ENCODE peak calls at places on chromosomes 2 and 18, in ten cellular contexts. One of them, this sample, is unnamed.

GRCh38 chr2:32262105-32262504 is 2.6 kb downstream of the NLRC4 start:
- DNase-seq in tibial artery: no peak
- DNase-seq in heart left ventricle: no peak
- DNase-seq in body of pancreas: no peak
- DNase-seq in ovary: no peak
- DNase-seq in CD8-positive, alpha-beta T cell: no peak
- DNase-seq in left ventricle myocardium inferior: no peak
- DNase-seq in tibial nerve: no peak
- DNase-seq in esophagus muscularis mucosa: no peak
- DNase-seq in brain microvascular endothelial cell: no peak
- DNase-seq in this sample: no peak

GRCh38 chr2:109609352-109610024 is 4.3 kb downstream of the SEPTIN10 start:
- DNase-seq in esophagus muscularis mucosa: no peak
- DNase-seq in left ventricle myocardium inferior: peak; percentile 25
- DNase-seq in brain microvascular endothelial cell: peak; percentile 31
- DNase-seq in tibial artery: no peak
- DNase-seq in ovary: no peak
- DNase-seq in body of pancreas: no peak
- DNase-seq in tibial nerve: no peak
- DNase-seq in heart left ventricle: no peak
- DNase-seq in CD8-positive, alpha-beta T cell: no peak
- DNase-seq in this sample: no peak

GRCh38 chr2:239928457-239929350 is 96.4 kb downstream of the NDUFA10 start:
- DNase-seq in tibial nerve: no peak
- DNase-seq in left ventricle myocardium inferior: peak; percentile 13
- DNase-seq in esophagus muscularis mucosa: no peak
- DNase-seq in body of pancreas: no peak
- DNase-seq in CD8-positive, alpha-beta T cell: peak; percentile 42
- DNase-seq in tibial artery: peak; percentile 54
- DNase-seq in heart left ventricle: peak; percentile 10
- DNase-seq in brain microvascular endothelial cell: no peak
- DNase-seq in ovary: peak; percentile 7
- DNase-seq in this sample: no peak

GRCh38 chr18:79629606-79630005 is 50.0 kb upstream of the CTDP1 start:
- DNase-seq in body of pancreas: no peak
- DNase-seq in esophagus muscularis mucosa: no peak
- DNase-seq in brain microvascular endothelial cell: no peak
- DNase-seq in left ventricle myocardium inferior: no peak
- DNase-seq in heart left ventricle: no peak
- DNase-seq in tibial nerve: no peak
- DNase-seq in tibial artery: no peak
- DNase-seq in CD8-positive, alpha-beta T cell: no peak
- DNase-seq in ovary: no peak
- DNase-seq in this sample: no peak

GRCh38 chr2:147223553-147223952 is 621.3 kb upstream of the ACVR2A start:
- DNase-seq in brain microvascular endothelial cell: no peak
- DNase-seq in left ventricle myocardium inferior: no peak
- DNase-seq in ovary: no peak
- DNase-seq in tibial artery: no peak
- DNase-seq in CD8-positive, alpha-beta T cell: no peak
- DNase-seq in body of pancreas: no peak
- DNase-seq in heart left ventricle: no peak
- DNase-seq in esophagus muscularis mucosa: no peak
- DNase-seq in tibial nerve: no peak
- DNase-seq in this sample: no peak

GRCh38 chr2:234814366-234814765 is 137.5 kb upstream of the SH3BP4 start:
- DNase-seq in tibial nerve: no peak
- DNase-seq in ovary: no peak
- DNase-seq in heart left ventricle: no peak
- DNase-seq in tibial artery: no peak
- DNase-seq in body of pancreas: no peak
- DNase-seq in left ventricle myocardium inferior: no peak
- DNase-seq in esophagus muscularis mucosa: no peak
- DNase-seq in CD8-positive, alpha-beta T cell: no peak
- DNase-seq in brain microvascular endothelial cell: no peak
- DNase-seq in this sample: no peak

GRCh38 chr2:68806511-68807109 is 64.6 kb downstream of the BMP10 start:
- DNase-seq in CD8-positive, alpha-beta T cell: no peak
- DNase-seq in esophagus muscularis mucosa: peak; percentile 78
- DNase-seq in tibial artery: no peak
- DNase-seq in tibial nerve: no peak
- DNase-seq in left ventricle myocardium inferior: no peak
- DNase-seq in heart left ventricle: no peak
- DNase-seq in body of pancreas: no peak
- DNase-seq in brain microvascular endothelial cell: peak; percentile 79
- DNase-seq in ovary: no peak
- DNase-seq in this sample: no peak

GRCh38 chr18:48613589-48613988 is 74.8 kb downstream of the CTIF start:
- DNase-seq in tibial nerve: peak; percentile 71
- DNase-seq in left ventricle myocardium inferior: peak; percentile 57
- DNase-seq in tibial artery: peak; percentile 92
- DNase-seq in body of pancreas: peak; percentile 35
- DNase-seq in CD8-positive, alpha-beta T cell: no peak
- DNase-seq in esophagus muscularis mucosa: peak; percentile 95
- DNase-seq in brain microvascular endothelial cell: no peak
- DNase-seq in ovary: peak; percentile 78
- DNase-seq in heart left ventricle: no peak
- DNase-seq in this sample: peak; percentile 72

GRCh38 chr2:101002562-101003277 is 631 bp downstream of the RPL31 start:
- DNase-seq in tibial artery: no peak
- DNase-seq in brain microvascular endothelial cell: no peak
- DNase-seq in CD8-positive, alpha-beta T cell: no peak
- DNase-seq in ovary: no peak
- DNase-seq in body of pancreas: no peak
- DNase-seq in heart left ventricle: no peak
- DNase-seq in tibial nerve: no peak
- DNase-seq in left ventricle myocardium inferior: no peak
- DNase-seq in esophagus muscularis mucosa: no peak
- DNase-seq in this sample: no peak

GRCh38 chr2:1514391-1515072 is 101.3 kb downstream of the TPO start:
- DNase-seq in heart left ventricle: peak; percentile 14
- DNase-seq in tibial nerve: no peak
- DNase-seq in body of pancreas: no peak
- DNase-seq in tibial artery: no peak
- DNase-seq in CD8-positive, alpha-beta T cell: no peak
- DNase-seq in left ventricle myocardium inferior: no peak
- DNase-seq in ovary: no peak
- DNase-seq in brain microvascular endothelial cell: no peak
- DNase-seq in esophagus muscularis mucosa: no peak
- DNase-seq in this sample: no peak
- H3K27me3 ChIP-seq in heart left ventricle: no peaks in the 10 kb centered on the region
- H3K27me3 ChIP-seq in tibial nerve: no peaks in the 10 kb centered on the region
- H3K27me3 ChIP-seq in body of pancreas: no peaks in the 10 kb centered on the region
- H3K27me3 ChIP-seq in tibial artery: peaks cover 36% of the 10 kb centered on the region
- H3K27me3 ChIP-seq in CD8-positive, alpha-beta T cell: no peaks in the 10 kb centered on the region
- H3K27me3 ChIP-seq in left ventricle myocardium inferior: peaks cover 33% of the 10 kb centered on the region
- H3K27me3 ChIP-seq in ovary: no peaks in the 10 kb centered on the region
- H3K27me3 ChIP-seq in brain microvascular endothelial cell: no peaks in the 10 kb centered on the region
- H3K27me3 ChIP-seq in esophagus muscularis mucosa: no peaks in the 10 kb centered on the region
- H3K27me3 ChIP-seq in this sample: no peaks in the 10 kb centered on the region

GRCh38 chr2:60880633-60880987 is 764 bp upstream of the REL start:
- DNase-seq in body of pancreas: no peak
- DNase-seq in left ventricle myocardium inferior: no peak
- DNase-seq in tibial nerve: no peak
- DNase-seq in ovary: no peak
- DNase-seq in tibial artery: no peak
- DNase-seq in brain microvascular endothelial cell: no peak
- DNase-seq in esophagus muscularis mucosa: no peak
- DNase-seq in heart left ventricle: no peak
- DNase-seq in CD8-positive, alpha-beta T cell: no peak
- DNase-seq in this sample: no peak

GRCh38 chr2:60883896-60884295 is 2.5 kb downstream of the REL start:
- DNase-seq in tibial artery: no peak
- DNase-seq in brain microvascular endothelial cell: no peak
- DNase-seq in CD8-positive, alpha-beta T cell: no peak
- DNase-seq in left ventricle myocardium inferior: no peak
- DNase-seq in body of pancreas: no peak
- DNase-seq in ovary: no peak
- DNase-seq in tibial nerve: no peak
- DNase-seq in esophagus muscularis mucosa: no peak
- DNase-seq in heart left ventricle: no peak
- DNase-seq in this sample: no peak

GRCh38 chr2:60882971-60883753 is 1.8 kb downstream of the REL start:
- DNase-seq in body of pancreas: no peak
- DNase-seq in esophagus muscularis mucosa: no peak
- DNase-seq in tibial artery: no peak
- DNase-seq in CD8-positive, alpha-beta T cell: peak; percentile 51
- DNase-seq in left ventricle myocardium inferior: no peak
- DNase-seq in ovary: no peak
- DNase-seq in tibial nerve: peak; percentile 21
- DNase-seq in heart left ventricle: no peak
- DNase-seq in brain microvascular endothelial cell: peak; percentile 2
- DNase-seq in this sample: no peak

GRCh38 chr2:60884795-60885194 is 3.4 kb downstream of the REL start:
- DNase-seq in tibial artery: no peak
- DNase-seq in brain microvascular endothelial cell: no peak
- DNase-seq in CD8-positive, alpha-beta T cell: no peak
- DNase-seq in left ventricle myocardium inferior: no peak
- DNase-seq in heart left ventricle: no peak
- DNase-seq in tibial nerve: no peak
- DNase-seq in esophagus muscularis mucosa: no peak
- DNase-seq in body of pancreas: no peak
- DNase-seq in ovary: no peak
- DNase-seq in this sample: no peak

DNA sequence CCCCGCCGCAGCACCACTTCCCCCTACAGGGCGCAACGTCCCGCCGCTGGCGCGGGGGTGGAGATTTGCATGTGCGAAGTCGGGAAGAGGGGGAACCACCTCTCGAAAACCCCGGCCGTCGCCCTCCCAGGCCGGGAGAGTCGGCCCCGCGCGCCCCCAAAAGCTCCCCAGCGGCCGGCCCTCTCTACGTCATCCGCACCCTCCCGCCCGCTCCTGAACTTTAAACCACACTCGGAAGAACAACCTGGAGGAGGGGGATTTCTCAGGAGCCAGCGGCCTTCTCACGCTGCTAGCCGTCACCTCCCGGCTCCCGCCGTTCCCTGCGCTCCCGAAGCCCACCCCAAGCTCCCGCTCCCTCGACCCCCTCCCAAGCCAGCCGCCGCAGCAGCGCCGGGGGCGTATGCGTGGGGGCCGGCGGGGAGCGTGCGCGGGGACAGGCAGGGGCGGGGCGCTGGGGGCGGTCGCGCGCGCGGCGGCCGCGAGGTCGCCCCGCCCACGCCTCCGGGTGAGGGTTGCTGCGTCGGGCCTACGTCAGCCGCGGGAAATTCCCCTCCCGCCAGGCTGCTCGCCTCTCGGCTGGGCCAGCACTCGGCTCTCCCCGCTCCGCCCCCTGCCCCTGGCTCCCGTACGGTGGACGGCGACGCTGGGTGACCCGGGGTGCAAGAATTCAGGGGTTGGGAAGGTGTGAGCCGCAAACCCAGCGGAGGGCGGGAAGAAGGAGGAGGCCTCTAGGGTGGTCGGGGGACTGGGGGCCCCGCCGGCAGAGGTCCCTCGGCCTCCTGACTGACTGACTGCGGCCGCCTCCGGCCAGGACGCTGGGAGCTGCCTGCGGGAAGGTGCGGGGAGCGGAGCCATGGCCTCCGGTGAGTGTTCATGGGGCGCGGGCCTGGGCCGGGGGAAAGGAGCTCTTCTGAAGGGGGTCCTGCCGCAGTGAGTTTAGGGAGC is at the start of gene REL:
- DNase-seq in heart left ventricle: peak; percentile 95
- DNase-seq in body of pancreas: peak; percentile 93
- DNase-seq in CD8-positive, alpha-beta T cell: peak; percentile 91
- DNase-seq in left ventricle myocardium inferior: peak; percentile 93
- DNase-seq in esophagus muscularis mucosa: peak; percentile 96
- DNase-seq in brain microvascular endothelial cell: peak; percentile 81
- DNase-seq in tibial artery: peak; percentile 94
- DNase-seq in tibial nerve: peak; percentile 77
- DNase-seq in ovary: peak; percentile 94
- DNase-seq in this sample: peak; percentile 91
- TF ChIP-seq CTCF in heart left ventricle: no peak
- TF ChIP-seq CTCF in body of pancreas: no peak
- TF ChIP-seq CTCF in CD8-positive, alpha-beta T cell: no peak
- TF ChIP-seq CTCF in left ventricle myocardium inferior: peak; percentile 35
- TF ChIP-seq CTCF in esophagus muscularis mucosa: no peak
- TF ChIP-seq CTCF in brain microvascular endothelial cell: peak; percentile 52
- TF ChIP-seq CTCF in tibial artery: no peak
- TF ChIP-seq CTCF in tibial nerve: peak; percentile 11
- TF ChIP-seq CTCF in ovary: peak; percentile 29
- TF ChIP-seq CTCF in this sample: peak; percentile 29

DNA sequence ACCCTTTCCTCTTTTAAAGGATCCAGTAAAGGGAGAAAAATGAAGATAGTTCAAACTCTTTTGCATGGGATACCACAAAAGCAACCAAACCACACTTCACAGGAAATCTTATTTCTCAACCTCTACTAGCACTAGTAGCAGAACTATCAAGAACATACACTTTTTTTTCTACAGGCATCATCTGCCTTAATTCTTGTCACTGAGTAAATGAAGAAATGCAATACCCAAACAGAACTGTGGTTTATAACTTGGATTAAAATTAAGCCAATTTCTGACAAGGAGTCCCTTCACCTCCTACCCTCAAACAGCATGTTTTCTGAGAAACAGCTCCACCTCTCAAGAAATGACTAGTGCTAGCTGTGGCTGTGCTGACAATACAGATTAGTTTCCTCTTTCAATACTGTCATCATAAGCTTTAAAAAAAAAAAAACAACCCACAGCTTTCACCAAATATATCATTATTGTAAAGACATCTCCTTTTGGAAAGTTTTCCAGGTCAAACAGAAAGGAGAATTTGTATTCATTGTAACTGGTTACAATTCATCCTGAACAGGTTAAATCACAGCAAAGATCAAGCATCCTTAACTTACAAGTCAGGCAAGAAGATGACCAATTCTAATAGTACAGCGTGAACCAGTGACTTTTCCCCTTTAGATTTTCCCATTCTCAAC is 44.4 kb downstream of the PTPN2 start:
- DNase-seq in left ventricle myocardium inferior: no peak
- DNase-seq in heart left ventricle: no peak
- DNase-seq in tibial artery: no peak
- DNase-seq in body of pancreas: no peak
- DNase-seq in CD8-positive, alpha-beta T cell: no peak
- DNase-seq in tibial nerve: no peak
- DNase-seq in brain microvascular endothelial cell: no peak
- DNase-seq in ovary: no peak
- DNase-seq in esophagus muscularis mucosa: no peak
- DNase-seq in this sample: no peak
- H3K27ac ChIP-seq in left ventricle myocardium inferior: peak overlapping the region; percentile 37
- H3K27ac ChIP-seq in heart left ventricle: no peak overlapping the region
- H3K27ac ChIP-seq in tibial artery: no peak overlapping the region
- H3K27ac ChIP-seq in body of pancreas: peak overlapping the region; percentile 29
- H3K27ac ChIP-seq in CD8-positive, alpha-beta T cell: peak overlapping the region; percentile 31
- H3K27ac ChIP-seq in tibial nerve: peak overlapping the region; percentile 57
- H3K27ac ChIP-seq in brain microvascular endothelial cell: peak overlapping the region; percentile 23
- H3K27ac ChIP-seq in ovary: peak overlapping the region; percentile 66
- H3K27ac ChIP-seq in esophagus muscularis mucosa: no peak overlapping the region
- H3K27ac ChIP-seq in this sample: no peak overlapping the region

DNA sequence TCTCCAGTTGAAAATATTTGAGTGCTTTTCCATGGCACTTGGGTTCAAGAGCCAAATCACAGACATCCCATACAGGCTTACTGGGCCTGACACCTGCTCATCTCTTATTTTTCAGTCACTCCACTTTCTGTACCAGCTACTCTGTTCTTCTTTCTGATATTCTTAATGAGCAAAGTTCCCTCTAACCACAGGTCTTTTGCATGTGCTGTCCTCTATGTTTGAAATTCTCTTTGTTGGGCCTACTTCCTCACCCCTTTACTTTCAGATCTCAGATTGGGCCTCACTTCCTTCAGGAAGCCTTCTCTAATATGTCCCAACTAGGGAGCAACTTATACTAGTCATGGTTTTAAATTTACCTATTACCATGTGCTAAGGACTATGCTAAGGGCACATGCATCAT is 81.8 kb upstream of the RBMS1 start:
- DNase-seq in left ventricle myocardium inferior: no peak
- DNase-seq in tibial artery: no peak
- DNase-seq in CD8-positive, alpha-beta T cell: no peak
- DNase-seq in ovary: no peak
- DNase-seq in brain microvascular endothelial cell: no peak
- DNase-seq in heart left ventricle: no peak
- DNase-seq in body of pancreas: no peak
- DNase-seq in tibial nerve: no peak
- DNase-seq in esophagus muscularis mucosa: no peak
- DNase-seq in this sample: no peak
- H3K27me3 ChIP-seq in left ventricle myocardium inferior: no peaks in the 10 kb centered on the region
- H3K27me3 ChIP-seq in tibial artery: no peaks in the 10 kb centered on the region
- H3K27me3 ChIP-seq in CD8-positive, alpha-beta T cell: no peaks in the 10 kb centered on the region
- H3K27me3 ChIP-seq in ovary: no peaks in the 10 kb centered on the region
- H3K27me3 ChIP-seq in brain microvascular endothelial cell: no peaks in the 10 kb centered on the region
- H3K27me3 ChIP-seq in heart left ventricle: no peaks in the 10 kb centered on the region
- H3K27me3 ChIP-seq in body of pancreas: no peaks in the 10 kb centered on the region
- H3K27me3 ChIP-seq in tibial nerve: no peaks in the 10 kb centered on the region
- H3K27me3 ChIP-seq in esophagus muscularis mucosa: no peaks in the 10 kb centered on the region
- H3K27me3 ChIP-seq in this sample: no peaks in the 10 kb centered on the region